ENCODE peak calls at places on chromosomes 3 and 15, in four cellular contexts. One of them, this sample, is unnamed.

GRCh38 chr3:48548731-48549705 is 7.6 kb downstream of the PFKFB4 start:
- DNase-seq in spleen: peak; percentile 94
- DNase-seq in HCT116: peak; percentile 54
- DNase-seq in hepatocyte: peak; percentile 86
- DNase-seq in this sample: no peak

GRCh38 chr15:89196994-89197393 is 24.4 kb downstream of the RLBP1 start:
- DNase-seq in HCT116: no peak
- DNase-seq in hepatocyte: no peak
- DNase-seq in spleen: no peak
- DNase-seq in this sample: no peak

GRCh38 chr3:24110051-24110450 is 165.0 kb downstream of the NR1D2 start:
- DNase-seq in spleen: no peak
- DNase-seq in HCT116: no peak
- DNase-seq in hepatocyte: no peak
- DNase-seq in this sample: no peak

GRCh38 chr3:42790714-42791229 is 13.5 kb downstream of the HIGD1A start:
- DNase-seq in spleen: no peak
- DNase-seq in hepatocyte: no peak
- DNase-seq in HCT116: no peak
- DNase-seq in this sample: no peak

GRCh38 chr3:13528217-13528801 is 20.6 kb upstream of the FBLN2 start:
- DNase-seq in HCT116: no peak
- DNase-seq in hepatocyte: peak; percentile 42
- DNase-seq in spleen: peak; percentile 47
- DNase-seq in this sample: no peak

GRCh38 chr3:110779581-110779980 is 292.0 kb upstream of the NECTIN3 start:
- DNase-seq in HCT116: no peak
- DNase-seq in spleen: no peak
- DNase-seq in hepatocyte: no peak
- DNase-seq in this sample: no peak

GRCh38 chr15:60351066-60351465 is 46.7 kb downstream of the ANXA2 start:
- DNase-seq in hepatocyte: no peak
- DNase-seq in spleen: no peak
- DNase-seq in HCT116: no peak
- DNase-seq in this sample: no peak

GRCh38 chr3:69649713-69650419 is 89.4 kb upstream of the MITF start:
- DNase-seq in HCT116: no peak
- DNase-seq in hepatocyte: no peak
- DNase-seq in spleen: no peak
- DNase-seq in this sample: no peak

GRCh38 chr3:2784627-2785026 is 325.5 kb downstream of the IL5RA start:
- DNase-seq in spleen: no peak
- DNase-seq in HCT116: no peak
- DNase-seq in hepatocyte: no peak
- DNase-seq in this sample: no peak

GRCh38 chr3:43748179-43748578 is 57.4 kb downstream of the ABHD5 start:
- DNase-seq in spleen: no peak
- DNase-seq in HCT116: no peak
- DNase-seq in hepatocyte: no peak
- DNase-seq in this sample: no peak

GRCh38 chr15:40368701-40369473 is 10.9 kb downstream of the DISP2 start:
- DNase-seq in spleen: peak; percentile 82
- DNase-seq in HCT116: no peak
- DNase-seq in hepatocyte: no peak
- DNase-seq in this sample: no peak

GRCh38 chr3:39021465-39022274 is 30.1 kb downstream of the SCN11A start:
- DNase-seq in spleen: no peak
- DNase-seq in hepatocyte: no peak
- DNase-seq in HCT116: no peak
- DNase-seq in this sample: no peak

GRCh38 chr15:65524226-65524625 is 6.0 kb upstream of the HACD3 start:
- DNase-seq in hepatocyte: no peak
- DNase-seq in HCT116: no peak
- DNase-seq in spleen: no peak
- DNase-seq in this sample: no peak

GRCh38 chr3:193240850-193241706 is at the start of gene PLAAT1:
- DNase-seq in hepatocyte: peak; percentile 88
- DNase-seq in HCT116: no peak
- DNase-seq in spleen: peak; percentile 81
- DNase-seq in this sample: no peak

GRCh38 chr3:167830007-167830406 is 94.5 kb downstream of the SERPINI1 start:
- DNase-seq in HCT116: no peak
- DNase-seq in hepatocyte: no peak
- DNase-seq in spleen: no peak
- DNase-seq in this sample: no peak

GRCh38 chr3:147529551-147529950 is 120.4 kb downstream of the ZIC1 start:
- DNase-seq in hepatocyte: no peak
- DNase-seq in spleen: no peak
- DNase-seq in HCT116: no peak
- DNase-seq in this sample: no peak

GRCh38 chr3:79086514-79086913 is 681.3 kb downstream of the ROBO1 start:
- DNase-seq in hepatocyte: peak; percentile 74
- DNase-seq in HCT116: peak; percentile 8
- DNase-seq in spleen: no peak
- DNase-seq in this sample: no peak

GRCh38 chr3:25527796-25528195 is 99.7 kb downstream of the RARB start:
- DNase-seq in spleen: no peak
- DNase-seq in HCT116: no peak
- DNase-seq in hepatocyte: no peak
- DNase-seq in this sample: no peak

GRCh38 chr3:38255627-38256026 is 10.0 kb upstream of the SLC22A13 start:
- DNase-seq in hepatocyte: no peak
- DNase-seq in HCT116: no peak
- DNase-seq in spleen: no peak
- DNase-seq in this sample: no peak

GRCh38 chr15:98648654-98649537 is 557 bp downstream of the IGF1R start:
- DNase-seq in HCT116: no peak
- DNase-seq in spleen: peak; percentile 91
- DNase-seq in hepatocyte: peak; percentile 79
- DNase-seq in this sample: no peak

GRCh38 chr15:39404767-39405173 is 176.1 kb upstream of the THBS1 start:
- DNase-seq in hepatocyte: no peak
- DNase-seq in HCT116: no peak
- DNase-seq in spleen: no peak
- DNase-seq in this sample: peak; percentile 70

GRCh38 chr3:50562866-50563265 is 4.7 kb downstream of the C3orf18 start:
- DNase-seq in hepatocyte: no peak
- DNase-seq in spleen: no peak
- DNase-seq in HCT116: no peak
- DNase-seq in this sample: peak; percentile 54

GRCh38 chr15:66565731-66566130 is at the start of gene LCTL:
- DNase-seq in hepatocyte: no peak
- DNase-seq in HCT116: no peak
- DNase-seq in spleen: peak; percentile 19
- DNase-seq in this sample: no peak

GRCh38 chr15:72271895-72272212 is 500 bp downstream of the PARP6 start:
- DNase-seq in HCT116: no peak
- DNase-seq in spleen: no peak
- DNase-seq in hepatocyte: peak; percentile 41
- DNase-seq in this sample: no peak

GRCh38 chr3:179542375-179542774 is 20.4 kb upstream of the ACTL6A start:
- DNase-seq in spleen: no peak
- DNase-seq in hepatocyte: no peak
- DNase-seq in HCT116: no peak
- DNase-seq in this sample: no peak

GRCh38 chr15:84685304-84685703 is 27.3 kb upstream of the NMB start:
- DNase-seq in spleen: no peak
- DNase-seq in hepatocyte: peak; percentile 22
- DNase-seq in HCT116: peak; percentile 50
- DNase-seq in this sample: peak; percentile 52

DNA sequence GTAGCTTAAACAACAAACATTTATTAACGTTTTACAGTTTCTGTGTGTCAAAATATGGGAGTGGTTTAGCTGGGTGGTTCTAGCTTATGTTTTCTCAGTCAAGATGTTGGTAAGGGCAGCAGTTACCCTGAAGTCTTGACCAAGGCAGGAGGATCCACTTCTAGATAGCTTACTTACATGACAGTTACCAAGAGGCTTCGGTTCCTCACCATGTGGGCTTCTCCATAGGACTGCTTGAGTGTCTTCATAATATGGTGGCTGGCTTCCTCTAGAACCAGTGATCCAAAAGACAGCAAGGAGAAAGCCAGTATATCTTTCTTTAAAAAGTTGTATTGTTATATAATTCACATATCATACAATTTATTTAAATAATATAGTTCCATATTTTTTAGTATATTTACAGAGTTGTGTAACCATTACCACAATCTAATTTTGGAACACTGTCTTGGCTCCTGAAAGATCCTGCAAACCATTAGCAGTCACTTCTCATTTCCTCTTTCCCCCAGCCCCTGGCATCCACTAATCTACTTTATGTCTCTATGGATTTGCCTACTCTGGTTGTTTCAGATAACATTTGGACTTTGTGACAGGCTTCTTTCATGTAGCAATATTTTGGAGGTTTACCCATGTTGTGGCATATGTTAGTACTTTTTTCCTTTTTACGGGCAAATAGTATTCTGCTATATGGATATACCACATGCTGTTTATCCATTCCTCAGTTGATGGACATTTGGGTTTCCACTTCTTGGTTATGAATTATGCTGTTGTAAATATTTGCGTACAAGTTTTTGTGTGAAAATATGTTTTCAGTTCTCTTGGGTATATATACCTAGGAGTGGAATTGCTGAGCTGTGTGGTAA is 33.3 kb downstream of the MAPK6 start:
- DNase-seq in HCT116: no peak
- DNase-seq in spleen: no peak
- DNase-seq in hepatocyte: no peak
- DNase-seq in this sample: no peak
- H3K27ac ChIP-seq in HCT116: no peak overlapping the region
- H3K27ac ChIP-seq in spleen: no peak overlapping the region
- H3K27ac ChIP-seq in hepatocyte: no peak overlapping the region
- H3K27ac ChIP-seq in this sample: peak overlapping the region; percentile 82

DNA sequence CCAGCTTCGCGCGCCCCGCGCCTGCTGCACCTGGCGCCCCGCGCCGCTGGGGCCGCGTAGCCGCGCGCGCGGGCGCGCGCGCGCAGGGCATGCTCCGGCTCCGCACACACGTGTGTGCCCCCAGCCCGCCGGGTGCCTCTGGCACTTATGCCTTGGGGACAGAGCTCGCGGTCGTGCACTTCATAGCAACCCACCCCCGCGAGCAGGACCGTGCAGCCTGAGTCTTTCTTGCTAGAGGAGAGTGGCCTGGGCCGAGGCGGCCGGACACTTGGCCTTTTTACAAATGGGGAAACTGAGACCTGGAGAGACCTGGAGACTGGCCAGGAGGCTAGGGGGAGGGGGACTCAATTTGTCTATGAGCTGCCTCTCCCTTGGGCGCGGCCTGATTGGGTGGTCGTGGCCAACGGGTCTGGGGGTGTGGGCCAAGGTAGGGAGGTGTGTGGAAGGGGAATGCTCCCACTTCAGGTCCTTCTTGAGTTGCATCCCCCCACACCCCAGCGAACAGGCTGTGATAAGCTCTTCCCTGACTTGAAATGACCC is 562 bp downstream of the NBEAL2 start:
- DNase-seq in hepatocyte: no peak
- DNase-seq in spleen: peak; percentile 92
- DNase-seq in HCT116: no peak
- DNase-seq in this sample: no peak
- H3K27ac ChIP-seq in hepatocyte: peak overlapping the region; percentile 74
- H3K27ac ChIP-seq in spleen: peak overlapping the region; percentile 90
- H3K27ac ChIP-seq in HCT116: peak overlapping the region; percentile 78
- H3K27ac ChIP-seq in this sample: peak overlapping the region; percentile 91

GRCh38 chr3:124163689-124164088 is 171.8 kb upstream of the ROPN1 start:
- DNase-seq in spleen: no peak
- DNase-seq in HCT116: no peak
- DNase-seq in hepatocyte: peak; percentile 19
- DNase-seq in this sample: no peak

GRCh38 chr3:124161453-124161852 is 169.5 kb upstream of the ROPN1 start:
- DNase-seq in HCT116: no peak
- DNase-seq in spleen: no peak
- DNase-seq in hepatocyte: no peak
- DNase-seq in this sample: no peak

GRCh38 chr3:124157000-124157712 is 165.2 kb upstream of the ROPN1 start:
- DNase-seq in hepatocyte: no peak
- DNase-seq in spleen: no peak
- DNase-seq in HCT116: no peak
- DNase-seq in this sample: no peak

GRCh38 chr3:124157748-124158147 is 165.8 kb upstream of the ROPN1 start:
- DNase-seq in HCT116: no peak
- DNase-seq in spleen: no peak
- DNase-seq in hepatocyte: no peak
- DNase-seq in this sample: no peak

GRCh38 chr3:124158174-124158812 is 166.4 kb upstream of the ROPN1 start:
- DNase-seq in hepatocyte: peak; percentile 21
- DNase-seq in HCT116: no peak
- DNase-seq in spleen: no peak
- DNase-seq in this sample: no peak
- H3K27ac ChIP-seq in hepatocyte: no peak overlapping the region
- H3K27ac ChIP-seq in HCT116: no peak overlapping the region
- H3K27ac ChIP-seq in spleen: peak overlapping the region; percentile 32
- H3K27ac ChIP-seq in this sample: no peak overlapping the region

GRCh38 chr15:101070502-101071273 is 151.5 kb downstream of the LRRK1 start:
- DNase-seq in hepatocyte: no peak
- DNase-seq in HCT116: no peak
- DNase-seq in spleen: peak; percentile 41
- DNase-seq in this sample: peak; percentile 39
- H3K27ac ChIP-seq in hepatocyte: peak overlapping the region; percentile 88
- H3K27ac ChIP-seq in HCT116: no peak overlapping the region
- H3K27ac ChIP-seq in spleen: peak overlapping the region; percentile 62
- H3K27ac ChIP-seq in this sample: peak overlapping the region; percentile 83